ENCODE peak calls at places on chromosomes 4 and X, in five cellular contexts. Y, X, H, J and Q are unnamed samples.

GRCh38 chr4:80192937-80193336 is 4.4 kb upstream of the PRDM8 start:
- DNase-seq in J (peak), Y (no peak), X (no peak), H (no peak), Q (peak)

GRCh38 chr4:145842224-145842887 is 96.3 kb downstream of the ZNF827 start:
- DNase-seq in J (no peak), Y (no peak), X (no peak), H (no peak), Q (peak)

GRCh38 chr4:151744614-151745013 is 16.2 kb downstream of the GATB start:
- DNase-seq in H (no peak), X (no peak), J (peak), Y (peak), Q (peak)

GRCh38 chr4:180103794-180104193 is 2139.4 kb upstream of the TENM3 start:
- DNase-seq in H (no peak), J (no peak), Y (no peak), X (no peak), Q (no peak)

GRCh38 chr4:186623546-186623945 is 68.2 kb upstream of the MTNR1A start:
- DNase-seq in Y (no peak), J (no peak), H (no peak), X (no peak), Q (no peak)

GRCh38 chrX:49269010-49269767 is 404 bp upstream of the PPP1R3F start:
- DNase-seq in Y (peak), J (peak), X (peak), H (peak), Q (peak)

GRCh38 chr4:79472693-79473552 is 64.9 kb upstream of the GK2 start:
- DNase-seq in Y (no peak), J (no peak), H (no peak), X (no peak), Q (no peak)

GRCh38 chr4:79763486-79764075 is 309.4 kb downstream of the ANTXR2 start:
- DNase-seq in J (no peak), H (no peak), Y (peak), X (no peak), Q (no peak)

GRCh38 chrX:40107291-40108083 is 9.7 kb upstream of the BCOR start:
- DNase-seq in J (no peak), Y (peak), H (peak), X (peak), Q (no peak)

GRCh38 chr4:183504930-183505555 is at the start of gene ING2:
- DNase-seq in Y (no peak), X (peak), J (no peak), H (peak), Q (peak)

GRCh38 chrX:7223271-7223670 is 75.3 kb upstream of the PUDP start:
- DNase-seq in H (no peak), J (no peak), X (no peak), Y (no peak), Q (no peak)

GRCh38 chr4:74032064-74032463 is 6.4 kb downstream of the CXCL3 start:
- DNase-seq in J (no peak), Y (no peak), X (no peak), H (no peak), Q (no peak)

GRCh38 chr4:8117278-8117682 is 41.3 kb downstream of the ABLIM2 start:
- DNase-seq in J (peak), X (peak), H (peak), Y (peak), Q (no peak)

GRCh38 chr4:73589261-73589847 is 30.9 kb downstream of the RASSF6 start:
- DNase-seq in Y (no peak), H (no peak), J (peak), X (no peak), Q (peak)

GRCh38 chr4:55609393-55609821 is 17.4 kb upstream of the PDCL2 start:
- DNase-seq in X (no peak), J (peak), Y (no peak), H (peak), Q (peak)

GRCh38 chrX:153829799-153830631 is at the start of gene PDZD4:
- DNase-seq in Y (peak), J (no peak), X (no peak), H (peak), Q (no peak)

GRCh38 chrX:151902813-151903591 is 9.7 kb upstream of the MAGEA4 start:
- DNase-seq in X (peak), J (peak), Y (no peak), H (no peak), Q (peak)

GRCh38 chr4:110475881-110476818 is at the start of gene ENPEP:
- DNase-seq in J (peak), Y (peak), X (peak), H (no peak), Q (peak)

GRCh38 chrX:3582421-3582820 is 131.0 kb downstream of the PRKX start:
- DNase-seq in X (no peak), Y (no peak), H (no peak), J (peak), Q (peak)

GRCh38 chr4:26557164-26557563 is 26.7 kb upstream of the TBC1D19 start:
- DNase-seq in J (peak), H (no peak), X (no peak), Y (no peak), Q (peak)

GRCh38 chr4:109411964-109412363 is 21.7 kb upstream of the SEC24B start:
- DNase-seq in J (no peak), Y (no peak), X (no peak), H (no peak), Q (no peak)

GRCh38 chrX:96483642-96484160 is 200.9 kb upstream of the DIAPH2 start:
- DNase-seq in Y (no peak), J (no peak), X (no peak), H (no peak), Q (no peak)

GRCh38 chr4:41693629-41694028 is 54.9 kb downstream of the PHOX2B start:
- DNase-seq in X (no peak), J (peak), H (peak), Y (no peak), Q (peak)
- TF ChIP-seq CTCF in X (peak), J (peak), H (peak), Y (peak), Q (peak)

GRCh38 chr4:3213661-3214250 is 35.2 kb upstream of the MSANTD1 start:
- DNase-seq in H (no peak), Y (no peak), J (no peak), X (peak), Q (no peak)
- H3K4me3 ChIP-seq in H (no peak), Y (no peak), J (no peak), X (no peak), Q (no peak)

GRCh38 chrX:37010496-37010895 is 2.3 kb downstream of the FAM47C start:
- DNase-seq in J (no peak), Y (no peak), X (no peak), H (no peak), Q (no peak)
- TF ChIP-seq CTCF in J (no peak), Y (no peak), X (no peak), H (no peak), Q (no peak)

GRCh38 chr4:185201983-185202962 is 1.5 kb downstream of the CFAP97 start:
- DNase-seq in Y (no peak), J (peak), X (no peak), H (peak), Q (no peak)
- H3K4me3 ChIP-seq in Y (peak), J (peak), X (peak), H (peak), Q (peak)

DNA sequence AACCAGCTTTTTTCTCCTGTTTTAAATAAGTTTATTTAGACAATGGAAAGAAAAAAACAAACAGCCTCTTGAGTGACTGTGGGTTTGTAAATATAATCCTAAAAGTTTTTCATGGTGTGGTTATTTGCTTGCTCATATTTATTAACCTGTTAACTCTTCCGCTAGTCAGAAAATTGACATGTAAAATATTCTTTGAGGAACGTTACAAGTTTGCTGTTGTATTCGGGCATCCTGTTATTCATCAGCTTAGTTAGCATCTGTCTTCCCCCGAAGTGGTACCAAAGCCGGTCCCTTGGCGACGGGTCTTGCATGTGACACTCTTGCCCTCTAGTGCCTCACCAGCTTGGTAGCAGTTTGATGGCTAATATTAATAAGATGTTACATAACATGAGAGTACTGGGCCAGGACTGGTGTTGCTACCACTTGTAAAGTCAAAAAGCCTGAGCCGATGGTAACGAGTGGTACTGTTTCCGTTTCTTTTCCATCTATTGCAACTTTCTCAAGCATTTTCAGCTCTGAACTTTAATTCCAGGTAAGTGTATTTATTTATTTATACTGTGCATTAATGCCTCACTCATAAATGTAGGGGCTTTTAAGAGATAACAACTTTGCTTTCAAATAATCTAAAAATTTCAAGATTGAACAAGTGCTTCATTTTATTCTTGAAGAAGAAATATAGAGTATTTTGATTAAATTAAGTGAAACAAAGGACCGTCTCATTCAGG is at the start of gene NDST3:
- DNase-seq in H (peak), Y (peak), X (peak), J (peak), Q (peak)
- TF ChIP-seq CTCF in H (peak), Y (peak), X (no peak), J (peak), Q (peak)